ENCODE peak calls at places on chromosome 22, in five cellular contexts. One of them, this sample, is unnamed.
A peak's percentile ranks its signal among the peaks of the same experiment; 100 is the strongest.

GRCh38 chr22:36658900-36659299 is 44.7 kb downstream of the CACNG2 start:
- DNase-seq in fibroblast of the aortic adventitia: no peak
- DNase-seq in AG04449: no peak
- DNase-seq in MM.1S: no peak
- DNase-seq in psoas muscle: no peak
- DNase-seq in this sample: no peak

GRCh38 chr22:24155597-24156145 is 25.6 kb upstream of the SUSD2 start:
- DNase-seq in fibroblast of the aortic adventitia: peak; percentile 62
- DNase-seq in AG04449: no peak
- DNase-seq in MM.1S: peak; percentile 61
- DNase-seq in psoas muscle: peak; percentile 87
- DNase-seq in this sample: peak; percentile 89

GRCh38 chr22:44289429-44290171 is 23.2 kb downstream of the SHISAL1 start:
- DNase-seq in fibroblast of the aortic adventitia: no peak
- DNase-seq in AG04449: no peak
- DNase-seq in MM.1S: no peak
- DNase-seq in psoas muscle: no peak
- DNase-seq in this sample: no peak

GRCh38 chr22:19844423-19845368 is 10.0 kb downstream of the GNB1L start:
- DNase-seq in fibroblast of the aortic adventitia: peak; percentile 27
- DNase-seq in AG04449: peak; percentile 28
- DNase-seq in MM.1S: no peak
- DNase-seq in psoas muscle: peak; percentile 68
- DNase-seq in this sample: peak; percentile 82

GRCh38 chr22:49235463-49236300 is 592.0 kb downstream of the BRD1 start:
- DNase-seq in fibroblast of the aortic adventitia: no peak
- DNase-seq in AG04449: no peak
- DNase-seq in MM.1S: no peak
- DNase-seq in psoas muscle: no peak
- DNase-seq in this sample: no peak

GRCh38 chr22:41647771-41648170 is 26.7 kb downstream of the XRCC6 start:
- DNase-seq in fibroblast of the aortic adventitia: no peak
- DNase-seq in AG04449: no peak
- DNase-seq in MM.1S: no peak
- DNase-seq in psoas muscle: no peak
- DNase-seq in this sample: no peak

GRCh38 chr22:39368402-39368801 is 18.6 kb downstream of the SYNGR1 start:
- DNase-seq in fibroblast of the aortic adventitia: no peak
- DNase-seq in AG04449: no peak
- DNase-seq in MM.1S: no peak
- DNase-seq in psoas muscle: no peak
- DNase-seq in this sample: no peak

GRCh38 chr22:46056169-46057041 is 79.4 kb upstream of the WNT7B start:
- DNase-seq in fibroblast of the aortic adventitia: peak; percentile 77
- DNase-seq in AG04449: no peak
- DNase-seq in MM.1S: no peak
- DNase-seq in psoas muscle: no peak
- DNase-seq in this sample: peak; percentile 54

GRCh38 chr22:21044931-21045584 is 688 bp upstream of the LRRC74B start:
- DNase-seq in fibroblast of the aortic adventitia: peak; percentile 66
- DNase-seq in AG04449: peak; percentile 41
- DNase-seq in MM.1S: no peak
- DNase-seq in psoas muscle: peak; percentile 67
- DNase-seq in this sample: peak; percentile 46

GRCh38 chr22:45612451-45612901 is 59.2 kb upstream of the ATXN10 start:
- DNase-seq in fibroblast of the aortic adventitia: peak; percentile 86
- DNase-seq in AG04449: peak; percentile 38
- DNase-seq in MM.1S: no peak
- DNase-seq in psoas muscle: peak; percentile 82
- DNase-seq in this sample: peak; percentile 49

GRCh38 chr22:24289138-24289537 is 18.5 kb downstream of the SPECC1L start:
- DNase-seq in fibroblast of the aortic adventitia: peak; percentile 98
- DNase-seq in AG04449: peak; percentile 80
- DNase-seq in MM.1S: no peak
- DNase-seq in psoas muscle: no peak
- DNase-seq in this sample: no peak

GRCh38 chr22:37077802-37078448 is 26.4 kb downstream of the KCTD17 start:
- DNase-seq in fibroblast of the aortic adventitia: peak; percentile 55
- DNase-seq in AG04449: no peak
- DNase-seq in MM.1S: peak; percentile 48
- DNase-seq in psoas muscle: peak; percentile 52
- DNase-seq in this sample: peak; percentile 76

GRCh38 chr22:17910561-17911311 is 113.6 kb downstream of the MICAL3 start:
- DNase-seq in fibroblast of the aortic adventitia: peak; percentile 88
- DNase-seq in AG04449: peak; percentile 70
- DNase-seq in MM.1S: peak; percentile 31
- DNase-seq in psoas muscle: peak; percentile 86
- DNase-seq in this sample: no peak

GRCh38 chr22:44438056-44438455 is 60.0 kb downstream of the RTL6 start:
- DNase-seq in fibroblast of the aortic adventitia: no peak
- DNase-seq in AG04449: no peak
- DNase-seq in MM.1S: no peak
- DNase-seq in psoas muscle: no peak
- DNase-seq in this sample: no peak

GRCh38 chr22:49370841-49371301 is 456.8 kb downstream of the BRD1 start:
- DNase-seq in fibroblast of the aortic adventitia: no peak
- DNase-seq in AG04449: no peak
- DNase-seq in MM.1S: no peak
- DNase-seq in psoas muscle: no peak
- DNase-seq in this sample: peak; percentile 37

GRCh38 chr22:29603358-29604191 is at the start of gene NF2:
- DNase-seq in fibroblast of the aortic adventitia: peak; percentile 99
- DNase-seq in AG04449: peak; percentile 95
- DNase-seq in MM.1S: peak; percentile 99
- DNase-seq in psoas muscle: peak; percentile 99
- DNase-seq in this sample: peak; percentile 99

GRCh38 chr22:38314992-38315800 is 2.0 kb downstream of the CSNK1E start:
- DNase-seq in fibroblast of the aortic adventitia: peak; percentile 25
- DNase-seq in AG04449: no peak
- DNase-seq in MM.1S: peak; percentile 63
- DNase-seq in psoas muscle: no peak
- DNase-seq in this sample: no peak

GRCh38 chr22:38314140-38314991 is 2.9 kb downstream of the CSNK1E start:
- DNase-seq in fibroblast of the aortic adventitia: peak; percentile 39
- DNase-seq in AG04449: no peak
- DNase-seq in MM.1S: peak; percentile 83
- DNase-seq in psoas muscle: no peak
- DNase-seq in this sample: no peak

GRCh38 chr22:38311331-38311635 is 6.0 kb downstream of the CSNK1E start:
- DNase-seq in fibroblast of the aortic adventitia: peak; percentile 23
- DNase-seq in AG04449: no peak
- DNase-seq in MM.1S: peak; percentile 27
- DNase-seq in psoas muscle: no peak
- DNase-seq in this sample: no peak

GRCh38 chr22:38312261-38312800 is 4.9 kb downstream of the CSNK1E start:
- DNase-seq in fibroblast of the aortic adventitia: no peak
- DNase-seq in AG04449: no peak
- DNase-seq in MM.1S: no peak
- DNase-seq in psoas muscle: no peak
- DNase-seq in this sample: no peak

GRCh38 chr22:38313384-38313955 is 3.8 kb downstream of the CSNK1E start:
- DNase-seq in fibroblast of the aortic adventitia: peak; percentile 82
- DNase-seq in AG04449: peak; percentile 78
- DNase-seq in MM.1S: peak; percentile 56
- DNase-seq in psoas muscle: peak; percentile 78
- DNase-seq in this sample: peak; percentile 62
- H3K4me3 ChIP-seq in fibroblast of the aortic adventitia: peak overlapping the region; percentile 80
- H3K4me3 ChIP-seq in AG04449: peak overlapping the region; percentile 65
- H3K4me3 ChIP-seq in MM.1S: peak overlapping the region; percentile 91
- H3K4me3 ChIP-seq in psoas muscle: peak overlapping the region; percentile 76
- H3K4me3 ChIP-seq in this sample: peak overlapping the region; percentile 69

DNA sequence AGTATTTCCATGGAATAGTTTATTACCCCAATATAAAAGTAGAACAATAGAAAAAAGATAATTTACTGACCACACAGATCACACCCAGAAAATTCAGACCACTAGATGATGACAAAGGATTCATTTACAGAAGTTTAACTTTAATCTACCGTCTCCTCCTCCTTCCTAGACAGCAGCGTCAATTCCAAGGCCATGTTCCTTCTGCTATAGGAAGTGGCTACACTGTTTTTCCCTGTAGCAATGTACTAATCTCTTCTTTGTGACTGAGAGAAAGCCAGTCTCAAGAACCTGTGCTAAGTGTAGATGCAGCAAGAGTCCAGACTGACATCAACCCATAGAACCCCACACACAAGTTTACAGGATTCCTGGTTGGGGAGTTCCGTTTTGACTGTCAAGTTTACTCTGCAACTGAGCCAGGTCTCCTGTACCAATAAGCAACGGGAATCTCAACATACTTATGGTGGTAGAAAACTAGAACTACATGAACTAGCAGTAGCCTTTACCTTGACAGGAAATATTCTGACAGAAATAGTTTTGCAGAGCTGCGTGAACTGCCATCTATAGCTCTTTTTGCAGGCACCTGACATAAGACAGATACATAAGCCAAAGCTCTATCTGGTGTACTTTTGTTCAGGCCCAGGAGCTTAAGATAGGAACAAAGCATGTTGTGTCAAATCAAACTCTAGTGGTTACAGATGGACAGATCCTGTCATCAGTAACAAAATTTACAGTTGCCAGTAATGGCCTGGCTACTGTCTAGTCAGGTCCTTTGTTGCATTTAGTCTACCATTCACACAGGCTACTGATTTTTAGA is 42.9 kb downstream of the MRTFA start:
- DNase-seq in fibroblast of the aortic adventitia: no peak
- DNase-seq in AG04449: no peak
- DNase-seq in MM.1S: peak; percentile 25
- DNase-seq in psoas muscle: no peak
- DNase-seq in this sample: no peak
- H3K4me3 ChIP-seq in fibroblast of the aortic adventitia: no peak overlapping the region
- H3K4me3 ChIP-seq in AG04449: no peak overlapping the region
- H3K4me3 ChIP-seq in MM.1S: no peak overlapping the region
- H3K4me3 ChIP-seq in psoas muscle: no peak overlapping the region
- H3K4me3 ChIP-seq in this sample: no peak overlapping the region

GRCh38 chr22:27298387-27299141 is 503.0 kb downstream of the MN1 start:
- DNase-seq in fibroblast of the aortic adventitia: no peak
- DNase-seq in AG04449: no peak
- DNase-seq in MM.1S: no peak
- DNase-seq in psoas muscle: no peak
- DNase-seq in this sample: no peak
- H3K4me3 ChIP-seq in fibroblast of the aortic adventitia: peak overlapping the region; percentile 31
- H3K4me3 ChIP-seq in AG04449: no peak overlapping the region
- H3K4me3 ChIP-seq in MM.1S: no peak overlapping the region
- H3K4me3 ChIP-seq in psoas muscle: no peak overlapping the region
- H3K4me3 ChIP-seq in this sample: no peak overlapping the region

DNA sequence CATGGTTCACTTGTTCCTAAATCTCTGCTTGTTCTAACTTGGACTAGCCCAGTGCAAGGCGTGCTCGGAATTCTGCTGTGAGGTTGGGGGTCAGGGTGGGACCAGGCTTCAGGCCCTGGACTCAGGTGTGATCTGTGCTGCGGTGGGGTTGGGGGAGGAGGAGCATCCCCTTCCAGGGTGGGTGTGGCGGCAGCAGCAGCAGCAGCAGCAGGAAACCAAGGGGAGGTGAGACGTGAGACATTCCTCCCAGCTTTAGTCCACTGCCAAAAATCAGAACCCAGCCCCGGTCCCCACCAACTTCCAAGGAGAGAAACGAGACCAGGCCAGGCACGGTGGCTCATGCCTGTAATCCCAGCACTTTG is 31.8 kb downstream of the A4GALT start:
- DNase-seq in fibroblast of the aortic adventitia: no peak
- DNase-seq in AG04449: no peak
- DNase-seq in MM.1S: no peak
- DNase-seq in psoas muscle: no peak
- DNase-seq in this sample: no peak
- H3K4me3 ChIP-seq in fibroblast of the aortic adventitia: no peak overlapping the region
- H3K4me3 ChIP-seq in AG04449: no peak overlapping the region
- H3K4me3 ChIP-seq in MM.1S: no peak overlapping the region
- H3K4me3 ChIP-seq in psoas muscle: peak overlapping the region; percentile 32
- H3K4me3 ChIP-seq in this sample: no peak overlapping the region

GRCh38 chr22:30821863-30822215 is 127.2 kb downstream of the OSBP2 start:
- DNase-seq in fibroblast of the aortic adventitia: no peak
- DNase-seq in AG04449: no peak
- DNase-seq in MM.1S: no peak
- DNase-seq in psoas muscle: no peak
- DNase-seq in this sample: no peak

GRCh38 chr22:30821381-30821780 is 126.7 kb downstream of the OSBP2 start:
- DNase-seq in fibroblast of the aortic adventitia: no peak
- DNase-seq in AG04449: no peak
- DNase-seq in MM.1S: no peak
- DNase-seq in psoas muscle: no peak
- DNase-seq in this sample: no peak

GRCh38 chr22:30822216-30823014 is 127.7 kb downstream of the OSBP2 start:
- DNase-seq in fibroblast of the aortic adventitia: no peak
- DNase-seq in AG04449: no peak
- DNase-seq in MM.1S: no peak
- DNase-seq in psoas muscle: no peak
- DNase-seq in this sample: no peak

GRCh38 chr22:30824096-30824495 is 129.4 kb downstream of the OSBP2 start:
- DNase-seq in fibroblast of the aortic adventitia: no peak
- DNase-seq in AG04449: no peak
- DNase-seq in MM.1S: no peak
- DNase-seq in psoas muscle: no peak
- DNase-seq in this sample: no peak

GRCh38 chr22:30823015-30823370 is 128.3 kb downstream of the OSBP2 start:
- DNase-seq in fibroblast of the aortic adventitia: no peak
- DNase-seq in AG04449: no peak
- DNase-seq in MM.1S: no peak
- DNase-seq in psoas muscle: no peak
- DNase-seq in this sample: no peak
- H3K4me3 ChIP-seq in fibroblast of the aortic adventitia: no peak overlapping the region
- H3K4me3 ChIP-seq in AG04449: no peak overlapping the region
- H3K4me3 ChIP-seq in MM.1S: no peak overlapping the region
- H3K4me3 ChIP-seq in psoas muscle: peak overlapping the region; percentile 67
- H3K4me3 ChIP-seq in this sample: peak overlapping the region; percentile 49